ENCODE peak calls at places on chromosomes 2 and 18, in eight cellular contexts. H is C1 segment of cervical spinal cord, K is endothelial cell, Z is RCC 7860, Y is HT1080, X is tibial artery, M is ELR, S is Panc1. J is an unnamed sample.

GRCh38 chr2:7792031-7792651 is 874.9 kb downstream of the RNF144A start:
- DNase-seq in X (no peak), K (no peak), M (no peak), H (no peak), Y (no peak), Z (no peak), S (no peak), J (no peak)

GRCh38 chr2:24072259-24072658 is 3.9 kb downstream of the SF3B6 start:
- DNase-seq in Y (no peak), S (no peak), H (no peak), K (no peak), Z (no peak), M (no peak), X (no peak), J (no peak)

GRCh38 chr18:60826346-60826745 is 453.8 kb upstream of the MC4R start:
- DNase-seq in X (no peak), S (no peak), Z (no peak), Y (no peak), K (no peak), M (no peak), H (no peak), J (no peak)

GRCh38 chr2:105187531-105187930 is 54.0 kb upstream of the GPR45 start:
- DNase-seq in S (no peak), X (no peak), H (no peak), M (peak), Y (peak), K (no peak), Z (no peak), J (no peak)

GRCh38 chr18:26089247-26090129 is 925 bp downstream of the SS18 start:
- DNase-seq in K (no peak), Y (peak), X (no peak), M (peak), Z (peak), H (no peak), S (no peak), J (peak)

GRCh38 chr18:48711651-48712486 is 173.0 kb downstream of the CTIF start:
- DNase-seq in M (peak), H (no peak), Z (peak), K (peak), Y (peak), X (no peak), S (peak), J (no peak)

GRCh38 chr2:62539892-62540785 is 34.1 kb upstream of the TMEM17 start:
- DNase-seq in H (no peak), M (no peak), Y (no peak), Z (peak), K (no peak), S (no peak), X (no peak), J (peak)

GRCh38 chr2:60438653-60439052 is 114.8 kb downstream of the BCL11A start:
- DNase-seq in S (no peak), M (no peak), Y (no peak), Z (no peak), H (no peak), K (no peak), X (no peak), J (no peak)

GRCh38 chr18:59743561-59743960 is 46.3 kb upstream of the CCBE1 start:
- DNase-seq in Y (no peak), K (no peak), Z (no peak), X (no peak), S (no peak), M (no peak), H (no peak), J (no peak)

GRCh38 chr18:35276276-35276675 is 13.8 kb downstream of the ZSCAN30 start:
- DNase-seq in S (no peak), X (no peak), H (no peak), M (no peak), K (no peak), Y (no peak), Z (no peak), J (no peak)